ENCODE peak calls at places on chromosome 6, in eight cellular contexts. F is progenitor cell of endocrine pancreas, G is dermis microvascular lymphatic vessel endothelial cell, W is HCEC 1CT, E is activated T-cell treated with anti-CD3 and anti-CD28 coated beads for 1 hour, V is LHCN-M2, A is lower lobe of right lung, D is glomerular endothelial cell. B is an unnamed sample.

GRCh38 chr6:153208706-153209105 is 77.6 kb upstream of the RGS17 start:
- DNase-seq in E (no peak), W (no peak), A (no peak), G (no peak), V (peak; percentile 52), F (no peak), D (no peak), B (peak; percentile 8)

GRCh38 chr6:139250296-139251274 is 41.2 kb downstream of the TXLNB start:
- DNase-seq in F (peak; percentile 21), E (peak; percentile 42), A (no peak), W (peak; percentile 67), D (no peak), V (peak; percentile 57), G (peak; percentile 69), B (peak; percentile 74)

GRCh38 chr6:36797653-36798052 is 41.6 kb downstream of the CPNE5 start:
- DNase-seq in A (no peak), G (no peak), E (no peak), D (no peak), F (no peak), V (no peak), W (no peak), B (peak; percentile 8)

GRCh38 chr6:89302936-89303335 is 12.2 kb downstream of the GABRR2 start:
- DNase-seq in G (no peak), F (no peak), A (no peak), W (no peak), E (no peak), V (no peak), D (no peak), B (no peak)

GRCh38 chr6:149897015-149897697 is 757 bp downstream of the RAET1E start:
- DNase-seq in G (peak; percentile 44), D (no peak), F (no peak), V (peak; percentile 93), E (no peak), A (peak; percentile 59), W (peak; percentile 88), B (peak; percentile 91)

GRCh38 chr6:149876241-149876933 is 12.2 kb upstream of the LRP11 start:
- DNase-seq in A (no peak), F (no peak), W (no peak), V (no peak), D (no peak), E (no peak), G (no peak), B (no peak)

GRCh38 chr6:161198176-161198575 is 75.7 kb downstream of the AGPAT4 start:
- DNase-seq in F (no peak), V (no peak), G (no peak), A (no peak), E (no peak), W (no peak), D (no peak), B (no peak)

GRCh38 chr6:17179246-17180073 is 77.6 kb downstream of the STMND1 start:
- DNase-seq in D (no peak), F (no peak), G (no peak), W (peak; percentile 61), V (peak; percentile 68), E (no peak), A (no peak), B (no peak)

GRCh38 chr6:95093154-95093553 is 484.2 kb upstream of the MANEA start:
- DNase-seq in F (no peak), W (no peak), G (no peak), A (no peak), V (no peak), D (no peak), E (no peak), B (no peak)

GRCh38 chr6:16704706-16705402 is 56.4 kb downstream of the ATXN1 start:
- DNase-seq in G (peak; percentile 56), V (no peak), E (no peak), W (peak; percentile 36), A (no peak), F (no peak), D (no peak), B (no peak)